ENCODE peak calls at places on chromosomes 1 and 21, in ten cellular contexts. H, R, U, N, B, D, L, G, F and A are unnamed samples.

GRCh38 chr1:167522246-167522645 is 3.9 kb upstream of the CD247 start:
- DNase-seq in D (no peak), L (no peak), U (no peak), B (no peak), F (no peak), R (no peak), N (peak; percentile 22), G (no peak), H (no peak), A (no peak)

GRCh38 chr1:63615809-63616420 is 22.7 kb downstream of the PGM1 start:
- DNase-seq in U (peak; percentile 82), R (peak; percentile 79), B (peak; percentile 28), N (peak; percentile 87), L (peak; percentile 60), D (peak; percentile 68), H (peak; percentile 64), G (peak; percentile 24), F (peak; percentile 82), A (peak; percentile 31)

GRCh38 chr21:31098576-31099005 is 60.3 kb upstream of the KRTAP19-8 start:
- DNase-seq in R (peak; percentile 73), N (peak; percentile 63), B (peak; percentile 60), L (peak; percentile 51), H (peak; percentile 77), G (peak; percentile 53), U (peak; percentile 49), D (peak; percentile 85), F (peak; percentile 64), A (peak; percentile 46)

GRCh38 chr1:198672124-198672523 is 33.3 kb downstream of the PTPRC start:
- DNase-seq in D (no peak), F (no peak), L (no peak), U (no peak), B (no peak), N (peak; percentile 37), G (no peak), R (no peak), H (no peak), A (peak; percentile 45)

GRCh38 chr1:29410476-29410875 is 174.2 kb downstream of the PTPRU start:
- DNase-seq in F (no peak), B (no peak), N (no peak), U (no peak), H (no peak), R (no peak), L (no peak), D (no peak), G (no peak), A (no peak)

GRCh38 chr21:43854773-43855633 is 10.0 kb upstream of the AGPAT3 start:
- DNase-seq in H (peak; percentile 66), L (no peak), D (no peak), B (no peak), G (no peak), R (peak; percentile 80), N (peak; percentile 19), F (no peak), U (no peak), A (no peak)

GRCh38 chr1:25090707-25091422 is 141.4 kb downstream of the SYF2 start:
- DNase-seq in N (no peak), H (no peak), F (no peak), U (no peak), L (no peak), D (no peak), B (no peak), R (no peak), G (no peak), A (no peak)

GRCh38 chr1:185170291-185170848 is 13.4 kb downstream of the SWT1 start:
- DNase-seq in N (peak; percentile 75), G (peak; percentile 9), R (peak; percentile 63), F (peak; percentile 83), L (peak; percentile 62), B (no peak), U (peak; percentile 80), H (peak; percentile 53), D (peak; percentile 43), A (peak; percentile 4)

GRCh38 chr1:234593109-234593508 is 16.9 kb downstream of the IRF2BP2 start:
- DNase-seq in L (no peak), D (no peak), B (no peak), G (no peak), U (no peak), N (no peak), R (no peak), H (no peak), F (no peak), A (no peak)

GRCh38 chr1:229691362-229691761 is 65.3 kb downstream of the URB2 start:
- DNase-seq in H (no peak), L (no peak), G (no peak), N (no peak), F (no peak), R (no peak), B (no peak), U (no peak), D (no peak), A (no peak)